ENCODE peak calls at places on chromosomes 3 and 15, in seven cellular contexts. X is PC-3, Q is OCI-LY7, U is cardiac muscle cell, C is H9, O is neural progenitor cell, A is upper lobe of right lung. Z is an unnamed sample.

GRCh38 chr15:57278439-57278838 is 97.9 kb upstream of the CGNL1 start:
- DNase-seq in X (no peak), Q (no peak), U (no peak), C (no peak), O (no peak), A (no peak), Z (no peak)

GRCh38 chr15:39736646-39737550 is 45.7 kb downstream of the FSIP1 start:
- DNase-seq in X (no peak), Q (no peak), U (no peak), C (no peak), O (no peak), A (no peak), Z (no peak)

GRCh38 chr3:75781079-75781745 is 4.1 kb downstream of the ZNF717 start:
- DNase-seq in X (no peak), Q (no peak), U (no peak), C (no peak), O (no peak), A (no peak), Z (no peak)

GRCh38 chr3:172100482-172100881 is 61.1 kb downstream of the FNDC3B start:
- DNase-seq in X (no peak), Q (peak), U (no peak), C (no peak), O (no peak), A (no peak), Z (no peak)

GRCh38 chr3:17554078-17554477 is 188.4 kb downstream of the TBC1D5 start:
- DNase-seq in X (no peak), Q (no peak), U (no peak), C (no peak), O (no peak), A (no peak), Z (no peak)

GRCh38 chr15:56146756-56147155 is 96.9 kb downstream of the RFX7 start:
- DNase-seq in X (no peak), Q (no peak), U (no peak), C (no peak), O (no peak), A (no peak), Z (no peak)

GRCh38 chr3:32780071-32780734 is 37.6 kb upstream of the TRIM71 start:
- DNase-seq in X (no peak), Q (no peak), U (no peak), C (peak), O (peak), A (no peak), Z (no peak)

GRCh38 chr3:71930056-71930991 is 145.4 kb upstream of the PROK2 start:
- DNase-seq in X (peak), Q (peak), U (peak), C (peak), O (peak), A (no peak), Z (no peak)

DNA sequence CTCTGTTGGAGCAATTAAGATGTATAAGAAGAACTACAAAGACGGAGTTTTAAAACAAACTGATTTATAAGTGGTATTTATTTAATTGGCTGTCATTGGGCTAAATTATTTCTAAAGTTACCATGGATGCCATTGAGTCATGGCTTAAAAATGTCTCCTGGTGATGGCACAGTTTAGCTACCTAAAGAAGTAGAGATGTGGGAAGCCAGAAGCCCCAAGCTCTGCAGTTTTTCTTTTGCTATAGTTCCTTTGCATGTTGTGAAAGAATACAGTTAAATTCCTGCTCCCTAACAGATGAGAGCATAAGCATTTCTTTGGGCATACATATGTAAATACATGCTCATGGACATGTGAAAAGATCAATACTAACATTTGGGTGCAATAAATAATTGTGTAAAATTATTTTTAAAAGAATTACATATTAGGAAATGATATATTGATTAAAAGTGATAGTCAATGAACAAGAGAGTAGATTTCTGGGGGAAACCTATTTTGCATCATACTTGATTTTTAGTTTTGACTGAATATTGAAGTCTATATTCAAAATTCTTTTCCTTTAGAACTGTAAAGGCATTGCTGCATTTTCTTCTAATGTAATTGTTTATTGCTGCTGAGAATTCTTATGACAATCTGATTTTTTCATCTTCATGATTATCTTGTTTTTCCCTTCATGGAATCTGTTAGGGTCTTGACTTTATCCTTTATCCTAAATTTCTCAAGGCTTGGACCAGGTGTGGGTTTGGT is 2.1 kb downstream of the OPA1 start:
- DNase-seq in X (peak), Q (no peak), U (no peak), C (no peak), O (no peak), A (no peak), Z (no peak)
- H3K27ac ChIP-seq in X (no peak), Q (no peak), U (no peak), C (no peak), O (no peak), A (no peak), Z (no peak)

GRCh38 chr15:85609492-85609891 is 185.2 kb downstream of the KLHL25 start:
- DNase-seq in X (no peak), Q (no peak), U (no peak), C (no peak), O (no peak), A (no peak), Z (no peak)

GRCh38 chr15:85607842-85608241 is 186.9 kb downstream of the KLHL25 start:
- DNase-seq in X (peak), Q (no peak), U (no peak), C (no peak), O (no peak), A (no peak), Z (no peak)

GRCh38 chr15:85607141-85607806 is 187.5 kb downstream of the KLHL25 start:
- DNase-seq in X (peak), Q (no peak), U (no peak), C (no peak), O (no peak), A (no peak), Z (no peak)

GRCh38 chr15:85604194-85604593 is 190.5 kb downstream of the KLHL25 start:
- DNase-seq in X (no peak), Q (no peak), U (no peak), C (no peak), O (no peak), A (no peak), Z (no peak)

GRCh38 chr15:85606721-85607120 is 188.0 kb downstream of the KLHL25 start:
- DNase-seq in X (no peak), Q (no peak), U (no peak), C (no peak), O (no peak), A (no peak), Z (no peak)
- H3K27ac ChIP-seq in X (peak), Q (no peak), U (no peak), C (no peak), O (no peak), A (no peak), Z (no peak)

GRCh38 chr15:45638641-45639040 is 3.8 kb downstream of the SQOR start:
- DNase-seq in X (peak), Q (no peak), U (no peak), C (no peak), O (no peak), A (no peak), Z (no peak)
- H3K27ac ChIP-seq in X (peak), Q (no peak), U (no peak), C (no peak), O (no peak), A (peak), Z (no peak)

GRCh38 chr3:149783576-149783975 is 8.8 kb downstream of the ANKUB1 start:
- DNase-seq in X (peak), Q (no peak), U (no peak), C (no peak), O (no peak), A (no peak), Z (no peak)
- H3K27ac ChIP-seq in X (no peak), Q (no peak), U (no peak), C (no peak), O (no peak), A (peak), Z (no peak)

DNA sequence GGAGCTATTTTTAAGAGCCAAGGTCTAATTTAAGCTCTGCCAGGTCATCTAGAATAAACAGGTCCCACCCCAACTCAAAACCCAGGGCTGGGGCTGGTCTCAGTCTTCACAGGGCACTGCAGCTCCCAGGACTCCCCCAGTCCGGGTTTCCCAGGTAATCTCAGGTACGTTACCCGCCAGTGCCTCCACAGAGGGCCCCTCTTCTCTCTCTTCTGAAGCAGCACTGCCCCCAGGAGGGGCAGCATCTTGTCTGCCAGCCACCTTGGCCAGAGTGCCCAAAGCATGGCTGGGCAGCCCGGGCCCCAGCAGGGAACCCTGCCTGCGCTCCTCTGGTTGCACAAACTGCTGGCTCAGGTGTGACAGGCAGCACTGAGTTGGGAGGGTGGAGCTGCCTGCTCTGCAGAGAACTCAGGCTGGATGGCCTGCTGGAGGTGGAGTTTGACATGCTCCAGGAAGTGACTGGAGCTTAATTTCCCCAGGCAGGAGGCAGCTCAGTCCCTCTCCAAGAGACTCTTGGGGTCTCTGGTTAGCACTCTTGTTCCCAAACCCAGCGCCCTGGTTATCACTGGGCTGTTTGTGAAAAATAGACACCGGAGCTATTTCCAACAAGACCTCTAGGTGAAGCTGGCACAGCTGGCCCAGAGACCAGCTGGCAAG is at the start of gene PLA2G4F:
- DNase-seq in X (peak), Q (no peak), U (no peak), C (peak), O (no peak), A (peak), Z (no peak)
- H3K27ac ChIP-seq in X (peak), Q (no peak), U (peak), C (no peak), O (no peak), A (peak), Z (no peak)

Z was measured in substantia nigra.